ENCODE peak calls at places on chromosomes 12 and 14, in four cellular contexts. U, W, R and G are unnamed samples. For H3K27me3 and H3K4me1, the result is how much of the 10 kb centered on the place peaks cover.

GRCh38 chr12:116142936-116143882 is 134.3 kb downstream of the MED13L start:
- DNase-seq in R (peak), W (no peak), U (no peak), G (no peak)

GRCh38 chr12:120741476-120742206 is 16.0 kb downstream of the ACADS start:
- DNase-seq in U (no peak), W (no peak), R (no peak), G (peak)

GRCh38 chr12:34398706-34399630 is 376.7 kb downstream of the ALG10 start:
- DNase-seq in U (no peak), W (peak), R (no peak), G (no peak)

GRCh38 chr12:69024413-69024812 is 91.4 kb upstream of the CPM start:
- DNase-seq in U (peak), R (peak), W (no peak), G (no peak)

GRCh38 chr12:25269701-25270100 is 19.0 kb upstream of the KRAS start:
- DNase-seq in U (no peak), R (no peak), W (no peak), G (no peak)

GRCh38 chr14:32545109-32545857 is 216.2 kb downstream of the AKAP6 start:
- DNase-seq in W (no peak), U (no peak), R (no peak), G (no peak)

GRCh38 chr14:35341454-35342159 is 49.4 kb downstream of the PSMA6 start:
- DNase-seq in W (peak), U (peak), R (peak), G (peak)

GRCh38 chr14:51185180-51185579 is 54.9 kb upstream of the TMX1 start:
- DNase-seq in W (no peak), U (no peak), R (no peak), G (no peak)

GRCh38 chr12:95230313-95230712 is 12.7 kb downstream of the VEZT start:
- DNase-seq in R (no peak), W (no peak), U (no peak), G (peak)

GRCh38 chr12:108479364-108480070 is 35.6 kb upstream of the FICD start:
- DNase-seq in R (no peak), W (no peak), U (no peak), G (no peak)

GRCh38 chr12:56079729-56080555 is at the start of gene ERBB3:
- DNase-seq in R (peak), U (peak), W (peak), G (peak)

GRCh38 chr12:53221203-53222076 is 10.6 kb downstream of the RARG start:
- DNase-seq in U (no peak), W (peak), R (peak), G (peak)

GRCh38 chr14:93994919-93995682 is 2.0 kb upstream of the CCDC197 start:
- DNase-seq in R (peak), U (no peak), W (no peak), G (no peak)

GRCh38 chr14:41925409-41925808 is 318.7 kb downstream of the LRFN5 start:
- DNase-seq in R (no peak), U (peak), W (no peak), G (peak)

GRCh38 chr14:45902241-45902640 is 649.2 kb upstream of the MIS18BP1 start:
- DNase-seq in U (no peak), W (no peak), R (peak), G (no peak)

DNA sequence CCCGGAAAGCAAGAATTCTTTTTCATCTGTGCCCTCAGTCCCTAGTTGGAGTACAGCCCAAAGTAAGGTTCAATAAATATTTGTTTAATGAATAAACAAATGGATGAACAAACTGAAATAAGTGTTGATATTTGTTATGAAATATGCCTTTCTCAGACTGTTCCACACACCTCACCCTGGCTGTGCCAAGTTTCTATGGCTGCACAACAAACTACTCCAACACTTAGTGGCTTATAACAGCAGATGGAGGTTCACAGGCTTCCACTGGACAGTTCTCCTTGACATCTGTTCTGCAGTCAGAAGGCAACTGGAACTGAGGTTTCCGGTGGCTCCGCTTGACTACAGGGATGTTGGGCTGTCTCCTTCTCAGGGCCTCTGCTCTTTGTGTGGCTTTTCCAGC is 197.1 kb downstream of the RGS6 start:
- DNase-seq in U (no peak), R (no peak), W (no peak), G (no peak)
- H3K27me3 ChIP-seq in U (under half), R (under half), W (under half), G (under half)

DNA sequence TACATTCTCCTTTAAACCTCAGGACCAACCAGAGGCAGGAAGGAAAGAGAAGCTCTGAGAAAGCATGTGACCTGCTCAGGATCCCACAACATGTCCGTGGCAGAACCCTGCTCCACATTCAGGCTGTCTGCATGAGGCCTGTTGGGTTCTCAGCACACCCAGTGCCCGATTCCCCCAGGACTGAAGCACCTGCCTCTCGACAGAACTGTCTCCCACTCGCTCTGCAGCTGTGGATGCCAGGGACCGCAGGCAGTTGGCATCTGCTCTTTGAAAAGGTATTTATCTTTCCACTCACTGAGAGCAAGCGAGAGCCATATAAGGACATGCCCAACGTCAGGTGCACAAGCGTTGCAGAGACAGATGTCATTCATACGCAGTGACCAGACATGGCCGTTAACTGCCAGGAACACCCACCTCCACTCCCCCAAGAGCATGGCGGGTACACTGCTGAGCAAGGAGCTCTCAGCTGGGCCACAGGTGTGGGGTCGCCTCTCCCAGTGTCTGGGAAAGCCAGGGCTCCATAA is 18.9 kb downstream of the PITPNM2 start:
- DNase-seq in W (no peak), R (peak), U (no peak), G (no peak)
- H2AFZ ChIP-seq in W (no peak), R (peak), U (no peak), G (no peak)

DNA sequence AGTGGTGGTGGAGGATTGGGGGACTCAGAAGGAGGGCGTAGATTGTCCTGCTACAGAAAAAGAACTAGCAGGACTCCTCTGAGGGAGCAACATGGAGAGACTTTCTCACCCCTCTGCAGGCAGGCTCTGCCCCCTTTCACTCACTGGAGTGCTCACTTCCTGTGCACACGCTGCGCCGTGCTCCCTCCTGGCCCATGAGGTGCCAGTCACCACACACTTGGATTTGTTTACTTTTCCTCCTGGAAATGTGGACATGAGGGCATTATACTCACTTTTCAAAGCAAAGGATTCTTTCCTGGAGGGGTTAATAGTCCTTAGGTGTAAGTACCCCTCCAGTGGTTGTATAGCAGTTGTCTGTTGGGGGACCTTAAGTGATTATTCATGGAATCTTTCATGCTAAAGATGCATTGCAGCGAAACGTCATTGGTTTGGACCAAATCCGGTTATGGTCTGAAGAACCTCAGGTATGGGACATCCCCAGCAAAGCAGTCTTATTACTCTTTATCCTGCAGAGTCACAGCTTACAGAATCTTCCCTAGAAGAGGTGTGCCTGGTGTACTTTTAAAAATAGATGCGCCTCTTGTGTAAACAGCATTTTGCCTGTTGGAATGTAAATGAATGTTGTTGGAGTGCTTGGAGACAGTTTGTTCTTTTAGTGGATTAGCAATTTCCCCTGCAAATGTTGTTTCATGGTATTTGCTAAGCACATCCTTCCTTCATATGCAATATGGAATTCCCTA is 242.7 kb downstream of the ZFP36L1 start:
- DNase-seq in R (no peak), W (no peak), U (no peak), G (no peak)
- H3K4me1 ChIP-seq in R (half or more), W (under half), U (half or more), G (under half)

GRCh38 chr14:96079066-96079465 is 39.9 kb downstream of the C14orf132 start:
- DNase-seq in U (no peak), R (no peak), W (no peak), G (no peak)

GRCh38 chr14:96080571-96080970 is 41.4 kb downstream of the C14orf132 start:
- DNase-seq in R (no peak), W (no peak), U (no peak), G (no peak)

GRCh38 chr14:96078687-96079016 is 39.5 kb downstream of the C14orf132 start:
- DNase-seq in R (no peak), U (no peak), W (no peak), G (no peak)

GRCh38 chr14:96081224-96081623 is 42.1 kb downstream of the C14orf132 start:
- DNase-seq in U (no peak), W (no peak), R (no peak), G (no peak)

DNA sequence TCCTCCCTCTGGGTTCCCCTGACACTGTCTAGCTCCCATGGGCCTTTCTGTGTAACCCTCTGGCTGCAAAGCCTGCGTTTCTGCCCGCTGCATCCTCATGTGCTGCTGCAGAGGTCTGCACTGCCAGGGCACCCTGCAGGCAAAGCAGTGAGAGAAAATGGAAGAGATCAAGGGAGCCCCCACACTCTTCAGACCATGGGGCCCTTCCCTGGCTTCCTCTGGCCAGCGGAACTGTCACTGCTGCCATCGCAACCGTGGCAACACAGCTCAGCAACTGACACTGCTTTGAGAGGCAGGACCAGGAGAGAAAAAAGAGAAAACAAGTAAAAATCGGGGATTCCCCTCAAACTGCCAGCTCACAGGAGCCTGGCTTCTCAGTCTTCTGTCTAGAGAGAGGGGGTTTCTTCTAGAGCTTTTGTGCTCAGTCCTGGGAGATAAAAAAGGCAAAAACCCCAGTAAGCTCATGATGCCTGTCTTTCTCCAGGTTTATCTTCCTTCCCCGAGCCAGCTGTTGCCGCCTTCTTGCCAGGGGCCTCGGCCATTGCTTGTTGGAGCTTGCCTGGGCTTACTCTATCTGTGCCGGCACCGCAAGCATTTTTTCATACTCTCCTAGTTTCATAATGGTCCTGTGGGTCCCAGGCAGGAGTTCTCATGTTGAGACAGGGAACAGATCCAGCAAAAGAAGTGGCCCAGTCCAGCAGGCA is 39.0 kb downstream of the C14orf132 start:
- DNase-seq in R (peak), W (no peak), U (no peak), G (no peak)
- H3K27me3 ChIP-seq in R (under half), W (under half), U (under half), G (under half)

GRCh38 chr14:67477926-67478915 is 10.3 kb downstream of the TMEM229B start:
- DNase-seq in R (peak), W (no peak), U (no peak), G (no peak)
- H2AFZ ChIP-seq in R (peak), W (no peak), U (no peak), G (no peak)

GRCh38 chr14:73773441-73774243 is 59.5 kb upstream of the PNMA1 start:
- DNase-seq in U (no peak), R (no peak), W (no peak), G (no peak)
- H3K4me1 ChIP-seq in U (under half), R (under half), W (under half), G (half or more)

GRCh38 chr14:86936556-86936955 is 1056.4 kb downstream of the GALC start:
- DNase-seq in W (no peak), R (peak), U (no peak), G (no peak)

GRCh38 chr14:86933460-86933859 is 1059.5 kb downstream of the GALC start:
- DNase-seq in R (peak), U (no peak), W (no peak), G (no peak)

GRCh38 chr14:86934196-86934595 is 1058.8 kb downstream of the GALC start:
- DNase-seq in U (no peak), R (no peak), W (no peak), G (no peak)

GRCh38 chr14:86938356-86938755 is 1054.6 kb downstream of the GALC start:
- DNase-seq in U (no peak), R (no peak), W (no peak), G (no peak)

GRCh38 chr14:86935241-86935640 is 1057.7 kb downstream of the GALC start:
- DNase-seq in R (peak), U (no peak), W (no peak), G (no peak)
- H3K27me3 ChIP-seq in R (under half), U (under half), W (under half), G (under half)

GRCh38 chr14:95514131-95515079 is 2.0 kb downstream of the SYNE3 start:
- DNase-seq in U (no peak), W (peak), R (peak), G (no peak)
- H2AFZ ChIP-seq in U (no peak), W (no peak), R (peak), G (no peak)